ENCODE peak calls at places on chromosomes 12 and 14, in four cellular contexts. X is GM12892, T is GM13977, J is EL. H is an unnamed sample.

GRCh38 chr12:16165506-16165905 is 112.0 kb downstream of the SLC15A5 start:
- DNase-seq in X (no peak), T (no peak), J (peak; percentile 30), H (peak; percentile 66)

GRCh38 chr12:82730832-82731497 is 44.3 kb downstream of the TMTC2 start:
- DNase-seq in X (no peak), T (no peak), J (no peak), H (peak; percentile 29)

GRCh38 chr14:92944976-92945375 is 22.0 kb downstream of the CHGA start:
- DNase-seq in X (no peak), T (no peak), J (no peak), H (no peak)

GRCh38 chr14:48417715-48418500 is 742.5 kb upstream of the MDGA2 start:
- DNase-seq in X (no peak), T (no peak), J (no peak), H (no peak)

GRCh38 chr14:67757175-67757574 is 55.5 kb downstream of the RDH12 start:
- DNase-seq in X (no peak), T (no peak), J (no peak), H (no peak)

GRCh38 chr14:79496701-79497100 is 714.6 kb downstream of the DIO2 start:
- DNase-seq in X (no peak), T (no peak), J (peak; percentile 45), H (no peak)

GRCh38 chr14:22598896-22599244 is 770 bp downstream of the ABHD4 start:
- DNase-seq in X (peak; percentile 38), T (peak; percentile 60), J (peak; percentile 63), H (peak; percentile 71)

GRCh38 chr14:30291216-30291615 is 267.7 kb upstream of the G2E3 start:
- DNase-seq in X (no peak), T (no peak), J (peak; percentile 57), H (peak; percentile 77)

GRCh38 chr14:65263161-65263788 is 149.3 kb upstream of the FUT8 start:
- DNase-seq in X (no peak), T (no peak), J (no peak), H (no peak)

GRCh38 chr14:70707138-70708038 is 65.7 kb downstream of the TTC9 start:
- DNase-seq in X (no peak), T (peak; percentile 58), J (peak; percentile 80), H (peak; percentile 90)

GRCh38 chr14:62373889-62374394 is 611.7 kb downstream of the SNAPC1 start:
- DNase-seq in X (no peak), T (no peak), J (no peak), H (no peak)

GRCh38 chr14:76083796-76084195 is 67.9 kb upstream of the GPATCH2L start:
- DNase-seq in X (no peak), T (no peak), J (no peak), H (no peak)

GRCh38 chr14:32481707-32482106 is 152.6 kb downstream of the AKAP6 start:
- DNase-seq in X (no peak), T (no peak), J (no peak), H (no peak)

GRCh38 chr12:2034633-2035420 is 18.0 kb upstream of the CACNA1C start:
- DNase-seq in X (peak; percentile 84), T (peak; percentile 92), J (peak; percentile 76), H (peak; percentile 98)

GRCh38 chr12:8033153-8034044 is 883 bp downstream of the FOXJ2 start:
- DNase-seq in X (peak; percentile 59), T (peak; percentile 75), J (peak; percentile 69), H (peak; percentile 79)